ENCODE peak calls at places on chromosomes 4 and X, in six cellular contexts. T, I, P, S, Y and W are unnamed samples.

GRCh38 chr4:181194096-181194495 is 1049.1 kb upstream of the TENM3 start:
- DNase-seq in S (no peak), Y (no peak), T (no peak), P (no peak), I (no peak), W (no peak)

GRCh38 chrX:113330416-113330815 is 489.8 kb upstream of the AMOT start:
- DNase-seq in Y (no peak), S (no peak), T (no peak), I (no peak), P (no peak), W (no peak)

GRCh38 chr4:2891294-2891693 is 47.6 kb downstream of the ADD1 start:
- DNase-seq in S (no peak), P (peak; percentile 58), T (no peak), I (no peak), Y (no peak), W (no peak)

GRCh38 chr4:10063544-10064300 is 42.4 kb upstream of the SLC2A9 start:
- DNase-seq in I (no peak), P (peak; percentile 44), T (peak; percentile 78), S (peak; percentile 78), Y (no peak), W (peak; percentile 54)

GRCh38 chrX:155534800-155535199 is 76.4 kb upstream of the F8A3 start:
- DNase-seq in T (no peak), I (no peak), Y (no peak), P (no peak), S (no peak), W (no peak)

GRCh38 chr4:14234330-14234729 is 606.8 kb upstream of the BOD1L1 start:
- DNase-seq in Y (no peak), I (no peak), T (no peak), S (no peak), P (peak; percentile 44), W (no peak)

GRCh38 chr4:79964715-79965345 is 108.2 kb downstream of the ANTXR2 start:
- DNase-seq in S (no peak), P (no peak), Y (no peak), I (no peak), T (no peak), W (no peak)

GRCh38 chr4:82043809-82044137 is 330.0 kb downstream of the HNRNPD start:
- DNase-seq in S (no peak), I (no peak), T (no peak), Y (no peak), P (no peak), W (no peak)

GRCh38 chrX:102950908-102951866 is 14.1 kb downstream of the RAB40AL start:
- DNase-seq in Y (peak; percentile 23), I (no peak), S (no peak), P (no peak), T (peak; percentile 46), W (no peak)

GRCh38 chr4:113052379-113052951 is 3.0 kb downstream of the ANK2 start:
- DNase-seq in P (no peak), T (no peak), I (no peak), Y (peak; percentile 34), S (no peak), W (no peak)

GRCh38 chr4:147863808-147864472 is 132.1 kb downstream of the ARHGAP10 start:
- DNase-seq in Y (no peak), T (no peak), I (no peak), S (no peak), P (no peak), W (no peak)

GRCh38 chrX:103733017-103733416 is 22.3 kb downstream of the TMEM31 start:
- DNase-seq in S (no peak), Y (no peak), P (no peak), T (no peak), I (no peak), W (no peak)

GRCh38 chr4:11428701-11429571 is at the start of gene HS3ST1:
- DNase-seq in Y (peak; percentile 62), P (peak; percentile 87), S (peak; percentile 83), T (peak; percentile 61), I (peak; percentile 70), W (no peak)

GRCh38 chrX:8044861-8045434 is 117.7 kb upstream of the PNPLA4 start:
- DNase-seq in T (no peak), Y (no peak), S (no peak), P (no peak), I (no peak), W (no peak)

GRCh38 chrX:146224442-146224841 is 406.8 kb downstream of the SLITRK2 start:
- DNase-seq in Y (no peak), S (no peak), T (no peak), P (no peak), I (no peak), W (no peak)

GRCh38 chr4:155614111-155614762 is 52.4 kb upstream of the GUCY1A1 start:
- DNase-seq in T (no peak), Y (no peak), P (no peak), S (no peak), I (no peak), W (no peak)

GRCh38 chr4:78040431-78040830 is 16.7 kb upstream of the FRAS1 start:
- DNase-seq in T (no peak), S (no peak), I (no peak), P (no peak), Y (no peak), W (no peak)

GRCh38 chrX:102784550-102784949 is 64.0 kb downstream of the GPRASP3 start:
- DNase-seq in S (no peak), Y (no peak), I (no peak), P (no peak), T (no peak), W (no peak)

GRCh38 chr4:69764311-69764710 is 3.9 kb upstream of the SULT1B1 start:
- DNase-seq in I (no peak), Y (no peak), T (no peak), P (no peak), S (no peak), W (no peak)

GRCh38 chr4:12633058-12633651 is 851.0 kb downstream of the RAB28 start:
- DNase-seq in P (peak; percentile 39), I (peak; percentile 81), T (peak; percentile 79), S (peak; percentile 69), Y (peak; percentile 45), W (peak; percentile 87)

GRCh38 chr4:52659016-52659721 is at the start of gene USP46:
- DNase-seq in T (peak; percentile 86), S (peak; percentile 84), Y (peak; percentile 92), P (no peak), I (peak; percentile 71), W (peak; percentile 92)

GRCh38 chrX:53695901-53696300 is 9.4 kb upstream of the HUWE1 start:
- DNase-seq in T (no peak), P (no peak), Y (no peak), I (no peak), S (no peak), W (no peak)

GRCh38 chr4:156971623-156972369 is at the start of gene PDGFC:
- DNase-seq in T (peak; percentile 87), P (peak; percentile 37), I (peak; percentile 69), S (peak; percentile 78), Y (peak; percentile 32), W (peak; percentile 91)

GRCh38 chr4:19880205-19880604 is 371.5 kb upstream of the SLIT2 start:
- DNase-seq in P (no peak), T (no peak), I (no peak), S (no peak), Y (no peak), W (no peak)

GRCh38 chr4:107600456-107600855 is 119.6 kb downstream of the PAPSS1 start:
- DNase-seq in P (no peak), T (no peak), Y (no peak), S (no peak), I (no peak), W (no peak)

GRCh38 chrX:131739823-131740222 is 195.9 kb downstream of the OR13H1 start:
- DNase-seq in Y (no peak), T (no peak), P (peak; percentile 60), I (no peak), S (no peak), W (peak; percentile 36)

GRCh38 chr4:168887809-168888208 is 122.2 kb downstream of the CBR4 start:
- DNase-seq in I (no peak), S (no peak), P (no peak), Y (no peak), T (no peak), W (no peak)

GRCh38 chr4:153154010-153154975 is 50.0 kb upstream of the TRIM2 start:
- DNase-seq in I (no peak), S (no peak), P (peak; percentile 65), T (no peak), Y (no peak), W (no peak)

GRCh38 chrX:68719181-68719903 is 71.9 kb downstream of the STARD8 start:
- DNase-seq in I (no peak), T (peak; percentile 21), P (no peak), S (no peak), Y (no peak), W (no peak)
- TF ChIP-seq CTCF in I (no peak), T (no peak), P (no peak), S (no peak), Y (no peak), W (no peak)

GRCh38 chrX:121581885-121582284 is 534.5 kb downstream of the GLUD2 start:
- DNase-seq in Y (no peak), I (no peak), S (no peak), T (no peak), P (no peak), W (no peak)

GRCh38 chrX:121579016-121579760 is 531.8 kb downstream of the GLUD2 start:
- DNase-seq in P (no peak), Y (no peak), S (no peak), I (no peak), T (peak; percentile 41), W (no peak)
- TF ChIP-seq CTCF in P (peak; percentile 67), Y (peak; percentile 33), S (peak; percentile 17), I (no peak), T (peak; percentile 33), W (peak; percentile 61)

GRCh38 chr4:174523003-174523693 is 860 bp upstream of the HPGD start:
- DNase-seq in S (no peak), I (no peak), T (peak; percentile 51), P (no peak), Y (no peak), W (no peak)

GRCh38 chr4:174520655-174521054 is 1.6 kb downstream of the HPGD start:
- DNase-seq in Y (no peak), P (no peak), I (no peak), S (no peak), T (no peak), W (no peak)

GRCh38 chr4:174524242-174524641 is 2.0 kb upstream of the HPGD start:
- DNase-seq in T (no peak), Y (no peak), I (no peak), S (no peak), P (no peak), W (no peak)

GRCh38 chr4:174522183-174523002 is at the start of gene HPGD:
- DNase-seq in Y (peak; percentile 20), S (peak; percentile 36), P (no peak), T (peak; percentile 91), I (no peak), W (no peak)

GRCh38 chr4:174521800-174522182 is 497 bp downstream of the HPGD start:
- DNase-seq in Y (peak; percentile 13), I (no peak), T (peak; percentile 47), P (no peak), S (no peak), W (no peak)
- TF ChIP-seq CTCF in Y (no peak), I (no peak), T (no peak), P (no peak), S (no peak), W (no peak)

GRCh38 chrX:38336538-38337240 is 9.4 kb upstream of the RPGR start:
- DNase-seq in S (no peak), P (no peak), I (no peak), Y (no peak), T (peak; percentile 55), W (no peak)

GRCh38 chrX:38332505-38332904 is 5.2 kb upstream of the RPGR start:
- DNase-seq in Y (no peak), I (no peak), P (no peak), T (no peak), S (no peak), W (no peak)

GRCh38 chrX:38335382-38335781 is 8.1 kb upstream of the RPGR start:
- DNase-seq in Y (no peak), T (no peak), S (no peak), I (no peak), P (no peak), W (no peak)
- TF ChIP-seq CTCF in Y (no peak), T (peak; percentile 43), S (no peak), I (no peak), P (no peak), W (no peak)